ENCODE peak calls at places on chromosomes 7 and 10, in ten cellular contexts. One of them, this sample, is unnamed.

GRCh38 chr10:482848-483247 is 206.6 kb downstream of the DIP2C start:
- DNase-seq in OCI-LY7: no peak
- DNase-seq in left ventricle myocardium inferior: no peak
- DNase-seq in GM12865: no peak
- DNase-seq in body of pancreas: no peak
- DNase-seq in brain microvascular endothelial cell: no peak
- DNase-seq in thoracic aorta: no peak
- DNase-seq in fibroblast of lung: no peak
- DNase-seq in WERI-Rb-1: no peak
- DNase-seq in lower leg skin: peak; percentile 61
- DNase-seq in this sample: no peak

GRCh38 chr7:80699030-80699638 is 60.7 kb downstream of the CD36 start:
- DNase-seq in OCI-LY7: peak; percentile 41
- DNase-seq in left ventricle myocardium inferior: no peak
- DNase-seq in GM12865: peak; percentile 46
- DNase-seq in body of pancreas: no peak
- DNase-seq in brain microvascular endothelial cell: no peak
- DNase-seq in thoracic aorta: no peak
- DNase-seq in fibroblast of lung: peak; percentile 43
- DNase-seq in WERI-Rb-1: no peak
- DNase-seq in lower leg skin: no peak
- DNase-seq in this sample: peak; percentile 9

GRCh38 chr10:58157076-58157766 is 110.5 kb downstream of the IPMK start:
- DNase-seq in OCI-LY7: no peak
- DNase-seq in left ventricle myocardium inferior: no peak
- DNase-seq in GM12865: no peak
- DNase-seq in body of pancreas: peak; percentile 12
- DNase-seq in brain microvascular endothelial cell: peak; percentile 99
- DNase-seq in thoracic aorta: no peak
- DNase-seq in fibroblast of lung: peak; percentile 99
- DNase-seq in WERI-Rb-1: no peak
- DNase-seq in lower leg skin: no peak
- DNase-seq in this sample: no peak

GRCh38 chr7:143258830-143259229 is 4.4 kb upstream of the GSTK1 start:
- DNase-seq in OCI-LY7: no peak
- DNase-seq in left ventricle myocardium inferior: no peak
- DNase-seq in GM12865: peak; percentile 69
- DNase-seq in body of pancreas: peak; percentile 37
- DNase-seq in brain microvascular endothelial cell: no peak
- DNase-seq in thoracic aorta: no peak
- DNase-seq in fibroblast of lung: no peak
- DNase-seq in WERI-Rb-1: no peak
- DNase-seq in lower leg skin: no peak
- DNase-seq in this sample: no peak

GRCh38 chr7:74289018-74289659 is at the start of gene CLIP2:
- DNase-seq in OCI-LY7: peak; percentile 83
- DNase-seq in left ventricle myocardium inferior: peak; percentile 85
- DNase-seq in GM12865: peak; percentile 88
- DNase-seq in body of pancreas: peak; percentile 81
- DNase-seq in brain microvascular endothelial cell: peak; percentile 74
- DNase-seq in thoracic aorta: no peak
- DNase-seq in fibroblast of lung: peak; percentile 85
- DNase-seq in WERI-Rb-1: peak; percentile 72
- DNase-seq in lower leg skin: peak; percentile 94
- DNase-seq in this sample: peak; percentile 90

GRCh38 chr7:35905555-35905954 is 104.7 kb downstream of the SEPTIN7 start:
- DNase-seq in OCI-LY7: no peak
- DNase-seq in left ventricle myocardium inferior: no peak
- DNase-seq in GM12865: no peak
- DNase-seq in body of pancreas: no peak
- DNase-seq in brain microvascular endothelial cell: peak; percentile 48
- DNase-seq in thoracic aorta: no peak
- DNase-seq in fibroblast of lung: peak; percentile 51
- DNase-seq in WERI-Rb-1: no peak
- DNase-seq in lower leg skin: no peak
- DNase-seq in this sample: no peak

GRCh38 chr10:19817251-19818046 is 1.2 kb downstream of the PLXDC2 start:
- DNase-seq in OCI-LY7: no peak
- DNase-seq in left ventricle myocardium inferior: no peak
- DNase-seq in GM12865: peak; percentile 13
- DNase-seq in body of pancreas: peak; percentile 20
- DNase-seq in brain microvascular endothelial cell: no peak
- DNase-seq in thoracic aorta: no peak
- DNase-seq in fibroblast of lung: peak; percentile 32
- DNase-seq in WERI-Rb-1: peak; percentile 11
- DNase-seq in lower leg skin: peak; percentile 88
- DNase-seq in this sample: no peak

GRCh38 chr10:84179059-84179710 is 5.6 kb downstream of the GPR15LG start:
- DNase-seq in OCI-LY7: peak; percentile 80
- DNase-seq in left ventricle myocardium inferior: no peak
- DNase-seq in GM12865: peak; percentile 76
- DNase-seq in body of pancreas: no peak
- DNase-seq in brain microvascular endothelial cell: no peak
- DNase-seq in thoracic aorta: no peak
- DNase-seq in fibroblast of lung: peak; percentile 53
- DNase-seq in WERI-Rb-1: no peak
- DNase-seq in lower leg skin: peak; percentile 87
- DNase-seq in this sample: peak; percentile 56

GRCh38 chr10:43250925-43251663 is 15.8 kb downstream of the RASGEF1A start:
- DNase-seq in OCI-LY7: no peak
- DNase-seq in left ventricle myocardium inferior: peak; percentile 9
- DNase-seq in GM12865: no peak
- DNase-seq in body of pancreas: no peak
- DNase-seq in brain microvascular endothelial cell: no peak
- DNase-seq in thoracic aorta: no peak
- DNase-seq in fibroblast of lung: no peak
- DNase-seq in WERI-Rb-1: no peak
- DNase-seq in lower leg skin: peak; percentile 62
- DNase-seq in this sample: no peak

GRCh38 chr10:93465806-93466675 is 16.1 kb downstream of the MYOF start:
- DNase-seq in OCI-LY7: no peak
- DNase-seq in left ventricle myocardium inferior: peak; percentile 75
- DNase-seq in GM12865: no peak
- DNase-seq in body of pancreas: peak; percentile 86
- DNase-seq in brain microvascular endothelial cell: peak; percentile 89
- DNase-seq in thoracic aorta: peak; percentile 86
- DNase-seq in fibroblast of lung: peak; percentile 95
- DNase-seq in WERI-Rb-1: no peak
- DNase-seq in lower leg skin: peak; percentile 97
- DNase-seq in this sample: no peak

GRCh38 chr7:7686806-7687205 is 31.6 kb downstream of the RPA3 start:
- DNase-seq in OCI-LY7: no peak
- DNase-seq in left ventricle myocardium inferior: no peak
- DNase-seq in GM12865: no peak
- DNase-seq in body of pancreas: no peak
- DNase-seq in brain microvascular endothelial cell: no peak
- DNase-seq in thoracic aorta: no peak
- DNase-seq in fibroblast of lung: peak; percentile 56
- DNase-seq in WERI-Rb-1: no peak
- DNase-seq in lower leg skin: no peak
- DNase-seq in this sample: no peak

GRCh38 chr7:47725031-47725780 is 143.3 kb upstream of the TNS3 start:
- DNase-seq in OCI-LY7: peak; percentile 60
- DNase-seq in left ventricle myocardium inferior: no peak
- DNase-seq in GM12865: no peak
- DNase-seq in body of pancreas: peak; percentile 13
- DNase-seq in brain microvascular endothelial cell: peak; percentile 58
- DNase-seq in thoracic aorta: no peak
- DNase-seq in fibroblast of lung: peak; percentile 61
- DNase-seq in WERI-Rb-1: no peak
- DNase-seq in lower leg skin: peak; percentile 61
- DNase-seq in this sample: no peak

GRCh38 chr7:114422478-114423217 is 8.0 kb downstream of the FOXP2 start:
- DNase-seq in OCI-LY7: no peak
- DNase-seq in left ventricle myocardium inferior: no peak
- DNase-seq in GM12865: no peak
- DNase-seq in body of pancreas: no peak
- DNase-seq in brain microvascular endothelial cell: no peak
- DNase-seq in thoracic aorta: no peak
- DNase-seq in fibroblast of lung: no peak
- DNase-seq in WERI-Rb-1: no peak
- DNase-seq in lower leg skin: no peak
- DNase-seq in this sample: no peak
- TF ChIP-seq CTCF in OCI-LY7: peak; percentile 26
- TF ChIP-seq CTCF in left ventricle myocardium inferior: no peak
- TF ChIP-seq CTCF in GM12865: peak; percentile 31
- TF ChIP-seq CTCF in body of pancreas: no peak
- TF ChIP-seq CTCF in brain microvascular endothelial cell: peak; percentile 53
- TF ChIP-seq CTCF in thoracic aorta: no peak
- TF ChIP-seq CTCF in fibroblast of lung: peak; percentile 43
- TF ChIP-seq CTCF in WERI-Rb-1: peak; percentile 53
- TF ChIP-seq CTCF in lower leg skin: no peak
- TF ChIP-seq CTCF in this sample: peak; percentile 11

GRCh38 chr7:98119257-98119918 is 12.7 kb downstream of the LMTK2 start:
- DNase-seq in OCI-LY7: no peak
- DNase-seq in left ventricle myocardium inferior: no peak
- DNase-seq in GM12865: no peak
- DNase-seq in body of pancreas: peak; percentile 28
- DNase-seq in brain microvascular endothelial cell: peak; percentile 72
- DNase-seq in thoracic aorta: no peak
- DNase-seq in fibroblast of lung: peak; percentile 85
- DNase-seq in WERI-Rb-1: no peak
- DNase-seq in lower leg skin: no peak
- DNase-seq in this sample: peak; percentile 1
- TF ChIP-seq CTCF in OCI-LY7: no peak
- TF ChIP-seq CTCF in left ventricle myocardium inferior: no peak
- TF ChIP-seq CTCF in GM12865: no peak
- TF ChIP-seq CTCF in body of pancreas: no peak
- TF ChIP-seq CTCF in brain microvascular endothelial cell: no peak
- TF ChIP-seq CTCF in thoracic aorta: no peak
- TF ChIP-seq CTCF in fibroblast of lung: no peak
- TF ChIP-seq CTCF in WERI-Rb-1: no peak
- TF ChIP-seq CTCF in lower leg skin: no peak
- TF ChIP-seq CTCF in this sample: no peak

DNA sequence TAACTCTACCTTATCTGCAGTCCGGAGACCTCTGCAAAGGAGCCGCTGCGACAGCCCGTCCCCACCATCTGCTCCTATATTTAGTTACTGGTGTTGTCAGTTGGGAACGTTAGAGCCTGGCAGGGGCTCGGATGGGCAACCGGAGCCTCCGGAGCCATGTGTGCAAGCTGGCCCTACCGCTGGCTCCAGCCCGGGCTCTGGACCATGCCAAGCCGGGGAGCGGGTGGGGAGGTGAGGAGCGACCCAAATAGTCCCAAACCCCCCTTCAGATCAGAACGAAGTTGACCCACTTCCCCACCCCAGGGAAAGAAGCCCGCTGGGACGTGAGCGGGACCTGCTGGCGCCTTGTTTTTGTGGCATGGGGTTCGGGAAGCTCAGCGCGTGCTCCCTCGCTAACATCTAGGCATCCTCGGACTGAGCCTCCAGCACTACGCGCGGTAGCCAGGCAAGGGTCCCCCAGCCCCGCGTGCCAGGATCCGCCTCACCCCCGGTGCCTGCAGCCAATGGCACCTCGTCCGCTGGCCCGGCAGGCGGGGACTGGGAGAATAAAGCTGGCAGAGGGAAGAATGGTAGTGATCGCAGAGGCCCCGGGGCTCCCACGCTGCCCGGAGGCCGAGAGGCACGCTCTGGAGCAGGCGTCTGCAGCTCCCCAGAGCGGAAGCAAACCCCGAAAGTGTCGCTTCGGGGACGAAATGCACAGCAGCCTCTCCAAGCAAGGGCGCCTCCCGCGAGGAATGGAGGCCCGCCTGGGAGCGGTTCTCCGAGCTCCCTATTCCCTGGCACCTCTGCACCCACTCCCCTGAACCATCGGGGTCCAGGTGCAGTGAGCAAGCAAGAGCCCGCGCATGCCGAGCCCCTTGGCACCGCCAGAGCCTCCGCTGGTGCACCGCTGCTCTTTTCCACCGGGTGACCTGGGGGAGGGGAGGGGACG is 669 bp downstream of the LRRC20 start:
- DNase-seq in OCI-LY7: peak; percentile 48
- DNase-seq in left ventricle myocardium inferior: peak; percentile 68
- DNase-seq in GM12865: peak; percentile 64
- DNase-seq in body of pancreas: peak; percentile 39
- DNase-seq in brain microvascular endothelial cell: peak; percentile 2
- DNase-seq in thoracic aorta: no peak
- DNase-seq in fibroblast of lung: peak; percentile 28
- DNase-seq in WERI-Rb-1: peak; percentile 92
- DNase-seq in lower leg skin: peak; percentile 89
- DNase-seq in this sample: peak; percentile 68
- TF ChIP-seq CTCF in OCI-LY7: no peak
- TF ChIP-seq CTCF in left ventricle myocardium inferior: no peak
- TF ChIP-seq CTCF in GM12865: no peak
- TF ChIP-seq CTCF in body of pancreas: no peak
- TF ChIP-seq CTCF in brain microvascular endothelial cell: no peak
- TF ChIP-seq CTCF in thoracic aorta: no peak
- TF ChIP-seq CTCF in fibroblast of lung: no peak
- TF ChIP-seq CTCF in WERI-Rb-1: no peak
- TF ChIP-seq CTCF in lower leg skin: no peak
- TF ChIP-seq CTCF in this sample: peak; percentile 1

GRCh38 chr7:129990403-129991192 is 37.8 kb upstream of the UBE2H start:
- DNase-seq in OCI-LY7: no peak
- DNase-seq in left ventricle myocardium inferior: no peak
- DNase-seq in GM12865: no peak
- DNase-seq in body of pancreas: no peak
- DNase-seq in brain microvascular endothelial cell: no peak
- DNase-seq in thoracic aorta: no peak
- DNase-seq in fibroblast of lung: peak; percentile 19
- DNase-seq in WERI-Rb-1: no peak
- DNase-seq in lower leg skin: no peak
- DNase-seq in this sample: no peak

GRCh38 chr7:129989466-129989865 is 36.7 kb upstream of the UBE2H start:
- DNase-seq in OCI-LY7: no peak
- DNase-seq in left ventricle myocardium inferior: no peak
- DNase-seq in GM12865: peak; percentile 82
- DNase-seq in body of pancreas: no peak
- DNase-seq in brain microvascular endothelial cell: no peak
- DNase-seq in thoracic aorta: no peak
- DNase-seq in fibroblast of lung: peak; percentile 34
- DNase-seq in WERI-Rb-1: no peak
- DNase-seq in lower leg skin: no peak
- DNase-seq in this sample: peak; percentile 49

GRCh38 chr7:129997285-129997684 is 44.5 kb upstream of the UBE2H start:
- DNase-seq in OCI-LY7: no peak
- DNase-seq in left ventricle myocardium inferior: no peak
- DNase-seq in GM12865: no peak
- DNase-seq in body of pancreas: no peak
- DNase-seq in brain microvascular endothelial cell: no peak
- DNase-seq in thoracic aorta: no peak
- DNase-seq in fibroblast of lung: no peak
- DNase-seq in WERI-Rb-1: no peak
- DNase-seq in lower leg skin: no peak
- DNase-seq in this sample: no peak

GRCh38 chr7:129998446-129998845 is 45.7 kb upstream of the UBE2H start:
- DNase-seq in OCI-LY7: no peak
- DNase-seq in left ventricle myocardium inferior: no peak
- DNase-seq in GM12865: no peak
- DNase-seq in body of pancreas: no peak
- DNase-seq in brain microvascular endothelial cell: no peak
- DNase-seq in thoracic aorta: no peak
- DNase-seq in fibroblast of lung: no peak
- DNase-seq in WERI-Rb-1: no peak
- DNase-seq in lower leg skin: no peak
- DNase-seq in this sample: no peak

DNA sequence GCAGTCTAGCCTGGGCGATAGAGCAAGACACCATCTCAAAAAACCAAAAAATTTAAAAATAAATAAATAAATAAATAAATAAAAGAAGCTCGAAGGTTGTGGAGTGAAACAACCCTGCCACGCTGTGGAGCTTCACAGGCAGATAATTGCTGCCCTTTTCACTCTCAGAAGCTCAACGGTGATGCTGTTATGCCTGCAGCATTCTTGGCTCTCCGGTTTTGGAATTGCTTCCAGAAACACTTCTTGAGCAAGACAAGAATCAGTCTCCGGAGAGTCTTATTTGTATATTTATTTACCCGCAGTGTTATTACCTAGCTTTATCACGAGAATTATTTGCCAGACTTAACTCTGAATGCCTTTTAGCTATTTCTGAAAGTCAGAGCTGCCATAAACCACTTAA is 40.5 kb upstream of the UBE2H start:
- DNase-seq in OCI-LY7: no peak
- DNase-seq in left ventricle myocardium inferior: no peak
- DNase-seq in GM12865: no peak
- DNase-seq in body of pancreas: no peak
- DNase-seq in brain microvascular endothelial cell: no peak
- DNase-seq in thoracic aorta: no peak
- DNase-seq in fibroblast of lung: no peak
- DNase-seq in WERI-Rb-1: no peak
- DNase-seq in lower leg skin: no peak
- DNase-seq in this sample: no peak
- TF ChIP-seq CTCF in OCI-LY7: no peak
- TF ChIP-seq CTCF in left ventricle myocardium inferior: peak; percentile 38
- TF ChIP-seq CTCF in GM12865: no peak
- TF ChIP-seq CTCF in body of pancreas: no peak
- TF ChIP-seq CTCF in brain microvascular endothelial cell: no peak
- TF ChIP-seq CTCF in thoracic aorta: no peak
- TF ChIP-seq CTCF in fibroblast of lung: no peak
- TF ChIP-seq CTCF in WERI-Rb-1: no peak
- TF ChIP-seq CTCF in lower leg skin: no peak
- TF ChIP-seq CTCF in this sample: no peak